ENCODE peak calls at places on chromosomes 11 and 22, in six cellular contexts. One of them, this sample, is unnamed.

GRCh38 chr11:72792437-72793021 is 1.3 kb downstream of the STARD10 start:
- DNase-seq in left lung: no peak
- DNase-seq in astrocyte of the cerebellum: no peak
- DNase-seq in CD4-positive, alpha-beta T cell: no peak
- DNase-seq in WTC11: no peak
- DNase-seq in ovary: peak
- DNase-seq in this sample: no peak

GRCh38 chr11:43579171-43579918 is 101.2 kb upstream of the HSD17B12 start:
- DNase-seq in left lung: no peak
- DNase-seq in astrocyte of the cerebellum: no peak
- DNase-seq in CD4-positive, alpha-beta T cell: no peak
- DNase-seq in WTC11: peak
- DNase-seq in ovary: no peak
- DNase-seq in this sample: no peak

GRCh38 chr11:120324932-120325810 is at the start of gene TLCD5:
- DNase-seq in left lung: peak
- DNase-seq in astrocyte of the cerebellum: no peak
- DNase-seq in CD4-positive, alpha-beta T cell: peak
- DNase-seq in WTC11: peak
- DNase-seq in ovary: peak
- DNase-seq in this sample: no peak

GRCh38 chr11:110801328-110801727 is 89.1 kb upstream of the ARHGAP20 start:
- DNase-seq in left lung: peak
- DNase-seq in astrocyte of the cerebellum: no peak
- DNase-seq in CD4-positive, alpha-beta T cell: no peak
- DNase-seq in WTC11: no peak
- DNase-seq in ovary: no peak
- DNase-seq in this sample: no peak

GRCh38 chr11:86469491-86470388 is 95.1 kb downstream of the CCDC81 start:
- DNase-seq in left lung: no peak
- DNase-seq in astrocyte of the cerebellum: no peak
- DNase-seq in CD4-positive, alpha-beta T cell: no peak
- DNase-seq in WTC11: no peak
- DNase-seq in ovary: no peak
- DNase-seq in this sample: no peak

GRCh38 chr11:70005107-70005818 is 72.9 kb upstream of the ANO1 start:
- DNase-seq in left lung: no peak
- DNase-seq in astrocyte of the cerebellum: peak
- DNase-seq in CD4-positive, alpha-beta T cell: no peak
- DNase-seq in WTC11: no peak
- DNase-seq in ovary: no peak
- DNase-seq in this sample: no peak

GRCh38 chr22:19066531-19067271 is 55.5 kb downstream of the DGCR2 start:
- DNase-seq in left lung: no peak
- DNase-seq in astrocyte of the cerebellum: peak
- DNase-seq in CD4-positive, alpha-beta T cell: no peak
- DNase-seq in WTC11: no peak
- DNase-seq in ovary: no peak
- DNase-seq in this sample: no peak

GRCh38 chr11:14411818-14412217 is 52.8 kb upstream of the RRAS2 start:
- DNase-seq in left lung: no peak
- DNase-seq in astrocyte of the cerebellum: peak
- DNase-seq in CD4-positive, alpha-beta T cell: no peak
- DNase-seq in WTC11: no peak
- DNase-seq in ovary: no peak
- DNase-seq in this sample: no peak

GRCh38 chr11:116602637-116602942 is 170.2 kb downstream of the BUD13 start:
- DNase-seq in left lung: no peak
- DNase-seq in astrocyte of the cerebellum: no peak
- DNase-seq in CD4-positive, alpha-beta T cell: no peak
- DNase-seq in WTC11: no peak
- DNase-seq in ovary: no peak
- DNase-seq in this sample: no peak

GRCh38 chr11:109698237-109698636 is 276.2 kb downstream of the C11orf87 start:
- DNase-seq in left lung: no peak
- DNase-seq in astrocyte of the cerebellum: no peak
- DNase-seq in CD4-positive, alpha-beta T cell: no peak
- DNase-seq in WTC11: no peak
- DNase-seq in ovary: no peak
- DNase-seq in this sample: no peak

GRCh38 chr11:109696191-109696897 is 274.4 kb downstream of the C11orf87 start:
- DNase-seq in left lung: no peak
- DNase-seq in astrocyte of the cerebellum: no peak
- DNase-seq in CD4-positive, alpha-beta T cell: no peak
- DNase-seq in WTC11: no peak
- DNase-seq in ovary: no peak
- DNase-seq in this sample: no peak

GRCh38 chr11:109695696-109696095 is 273.7 kb downstream of the C11orf87 start:
- DNase-seq in left lung: no peak
- DNase-seq in astrocyte of the cerebellum: no peak
- DNase-seq in CD4-positive, alpha-beta T cell: no peak
- DNase-seq in WTC11: no peak
- DNase-seq in ovary: no peak
- DNase-seq in this sample: no peak

DNA sequence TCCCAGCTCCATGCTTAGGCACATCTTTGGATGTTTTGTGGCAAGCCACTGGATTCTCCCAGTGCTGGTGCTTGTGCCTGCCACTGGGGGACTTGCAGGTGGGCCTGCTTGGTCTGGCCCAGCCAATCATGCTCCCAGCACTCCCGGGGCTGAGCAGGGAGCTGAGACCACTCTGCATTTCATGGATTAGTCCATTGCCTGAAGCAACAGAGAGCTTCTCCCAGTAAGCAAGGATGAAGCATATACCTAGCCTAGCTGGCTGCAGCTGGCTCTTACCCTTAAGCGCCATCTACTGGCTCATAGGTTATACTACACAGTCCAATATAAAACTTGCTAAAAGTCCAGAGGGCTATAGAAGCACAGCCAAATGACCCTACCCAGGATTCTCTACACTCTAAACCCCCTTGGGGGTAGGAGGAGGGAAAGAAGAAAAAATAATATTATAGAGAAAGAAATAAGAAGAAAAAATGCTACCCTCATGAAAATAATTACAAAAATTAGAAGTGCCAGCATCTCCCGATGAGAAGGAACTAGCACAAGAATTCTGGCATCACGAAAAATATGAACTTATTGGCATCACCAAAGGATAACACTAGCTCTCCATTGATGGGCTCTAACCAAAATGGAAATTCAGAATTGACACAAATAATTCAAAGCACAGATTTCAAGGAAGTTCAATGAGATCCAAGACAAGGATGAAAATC is 275.3 kb downstream of the C11orf87 start:
- DNase-seq in left lung: no peak
- DNase-seq in astrocyte of the cerebellum: peak
- DNase-seq in CD4-positive, alpha-beta T cell: no peak
- DNase-seq in WTC11: peak
- DNase-seq in ovary: no peak
- DNase-seq in this sample: no peak
- TF ChIP-seq CTCF in left lung: peak
- TF ChIP-seq CTCF in astrocyte of the cerebellum: peak
- TF ChIP-seq CTCF in CD4-positive, alpha-beta T cell: no peak
- TF ChIP-seq CTCF in WTC11: peak
- TF ChIP-seq CTCF in ovary: no peak
- TF ChIP-seq CTCF in this sample: peak

GRCh38 chr22:27257987-27258386 is 543.6 kb downstream of the MN1 start:
- DNase-seq in left lung: no peak
- DNase-seq in astrocyte of the cerebellum: no peak
- DNase-seq in CD4-positive, alpha-beta T cell: no peak
- DNase-seq in WTC11: no peak
- DNase-seq in ovary: no peak
- DNase-seq in this sample: no peak
- TF ChIP-seq CTCF in left lung: no peak
- TF ChIP-seq CTCF in astrocyte of the cerebellum: peak
- TF ChIP-seq CTCF in CD4-positive, alpha-beta T cell: no peak
- TF ChIP-seq CTCF in WTC11: no peak
- TF ChIP-seq CTCF in ovary: no peak
- TF ChIP-seq CTCF in this sample: no peak

DNA sequence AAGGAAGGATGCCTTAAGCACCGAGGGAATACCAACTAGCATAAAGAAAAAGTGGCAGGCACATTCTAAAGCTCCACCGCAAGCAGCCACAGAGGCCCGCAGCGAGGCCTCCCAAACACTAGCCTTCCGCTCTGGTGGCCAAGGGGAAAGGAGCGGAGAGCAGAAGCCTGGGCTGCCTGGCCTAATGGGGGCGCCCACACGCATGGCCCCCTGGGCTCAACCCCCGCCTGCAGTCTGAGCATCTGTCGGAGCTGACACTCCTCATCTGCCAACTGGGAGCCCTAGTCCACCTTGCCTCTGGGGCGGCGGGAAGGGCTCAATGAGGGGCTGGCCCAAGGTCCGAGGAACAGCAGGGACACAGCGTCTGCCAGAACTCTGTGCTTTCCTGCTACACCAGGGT is 50.1 kb upstream of the WNT11 start:
- DNase-seq in left lung: no peak
- DNase-seq in astrocyte of the cerebellum: no peak
- DNase-seq in CD4-positive, alpha-beta T cell: no peak
- DNase-seq in WTC11: peak
- DNase-seq in ovary: no peak
- DNase-seq in this sample: no peak
- TF ChIP-seq CTCF in left lung: no peak
- TF ChIP-seq CTCF in astrocyte of the cerebellum: no peak
- TF ChIP-seq CTCF in CD4-positive, alpha-beta T cell: no peak
- TF ChIP-seq CTCF in WTC11: no peak
- TF ChIP-seq CTCF in ovary: no peak
- TF ChIP-seq CTCF in this sample: no peak

GRCh38 chr22:37428649-37429586 is 1.6 kb upstream of the ELFN2 start:
- DNase-seq in left lung: no peak
- DNase-seq in astrocyte of the cerebellum: peak
- DNase-seq in CD4-positive, alpha-beta T cell: peak
- DNase-seq in WTC11: peak
- DNase-seq in ovary: no peak
- DNase-seq in this sample: no peak
- TF ChIP-seq CTCF in left lung: peak
- TF ChIP-seq CTCF in astrocyte of the cerebellum: peak
- TF ChIP-seq CTCF in CD4-positive, alpha-beta T cell: peak
- TF ChIP-seq CTCF in WTC11: peak
- TF ChIP-seq CTCF in ovary: no peak
- TF ChIP-seq CTCF in this sample: peak

GRCh38 chr11:104609297-104609696 is 289.0 kb downstream of the CASP12 start:
- DNase-seq in left lung: no peak
- DNase-seq in astrocyte of the cerebellum: peak
- DNase-seq in CD4-positive, alpha-beta T cell: peak
- DNase-seq in WTC11: peak
- DNase-seq in ovary: no peak
- DNase-seq in this sample: peak
- TF ChIP-seq CTCF in left lung: peak
- TF ChIP-seq CTCF in astrocyte of the cerebellum: peak
- TF ChIP-seq CTCF in CD4-positive, alpha-beta T cell: peak
- TF ChIP-seq CTCF in WTC11: peak
- TF ChIP-seq CTCF in ovary: no peak
- TF ChIP-seq CTCF in this sample: peak

DNA sequence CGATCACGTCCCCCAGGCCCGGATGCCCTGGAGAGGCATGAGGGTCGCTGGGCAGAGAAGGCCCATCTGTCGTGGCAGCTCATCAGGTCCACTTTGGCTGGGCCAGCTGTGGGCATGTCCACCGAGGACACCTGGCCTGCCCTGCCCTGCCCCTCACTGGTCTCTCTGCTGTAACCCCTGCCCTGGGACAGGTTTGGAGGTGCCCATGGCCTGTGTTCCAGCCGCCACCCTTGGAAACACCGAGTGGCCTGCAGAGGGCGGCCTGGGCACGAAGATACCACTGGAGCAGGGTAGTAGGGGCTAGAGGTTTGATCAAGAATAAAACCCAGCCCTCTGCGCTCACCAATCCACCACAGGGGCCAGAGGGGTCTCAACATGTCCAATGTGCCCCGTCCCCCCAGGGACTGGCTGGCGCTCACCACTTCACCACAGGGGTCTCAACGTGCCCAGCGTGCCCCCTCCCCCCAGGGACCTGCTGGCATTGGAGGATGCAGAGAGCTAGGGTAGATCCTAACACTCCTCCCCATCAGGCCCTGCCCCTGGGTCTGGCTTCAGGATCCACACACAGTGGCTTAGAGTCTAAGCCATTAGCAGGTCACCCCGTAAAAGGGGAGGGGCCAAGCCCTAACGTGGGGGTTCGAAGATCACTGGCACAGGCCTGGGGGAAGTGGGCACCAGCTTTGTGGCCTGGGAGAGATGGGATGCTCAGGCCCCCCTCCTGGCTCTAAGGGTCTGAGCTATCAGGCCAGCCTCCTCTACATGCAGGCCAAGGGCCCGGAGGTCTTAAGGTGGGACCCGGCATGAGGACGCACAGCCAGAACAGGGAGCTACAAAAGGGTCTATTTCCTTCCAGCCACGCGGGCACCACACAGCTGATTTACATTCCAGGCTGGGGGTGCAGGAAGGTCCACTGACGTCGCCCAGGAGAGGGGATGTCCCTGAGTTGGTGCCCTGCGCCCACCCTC is 1.3 kb upstream of the HDAC10 start:
- DNase-seq in left lung: peak
- DNase-seq in astrocyte of the cerebellum: no peak
- DNase-seq in CD4-positive, alpha-beta T cell: peak
- DNase-seq in WTC11: peak
- DNase-seq in ovary: peak
- DNase-seq in this sample: no peak
- TF ChIP-seq CTCF in left lung: peak
- TF ChIP-seq CTCF in astrocyte of the cerebellum: peak
- TF ChIP-seq CTCF in CD4-positive, alpha-beta T cell: peak
- TF ChIP-seq CTCF in WTC11: peak
- TF ChIP-seq CTCF in ovary: peak
- TF ChIP-seq CTCF in this sample: peak

DNA sequence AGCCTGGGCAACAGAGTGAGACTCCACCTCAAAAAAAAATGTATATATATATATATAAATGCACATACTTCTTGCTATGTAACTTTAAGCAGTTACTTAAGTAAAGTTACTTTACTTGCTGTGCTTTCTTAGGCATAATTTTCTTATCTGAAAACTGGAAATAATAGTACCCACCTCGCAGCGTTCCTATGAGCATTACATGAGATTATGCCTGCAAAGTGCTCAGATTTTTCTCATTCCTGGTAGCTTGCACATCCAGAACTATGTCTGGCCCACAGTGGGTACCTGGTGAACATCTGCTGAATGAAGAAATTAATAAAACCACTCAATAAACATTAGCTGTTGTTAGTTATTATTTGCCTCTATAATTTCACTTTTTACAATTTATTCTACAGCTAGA is 6.1 kb upstream of the ROBO3 start:
- DNase-seq in left lung: no peak
- DNase-seq in astrocyte of the cerebellum: no peak
- DNase-seq in CD4-positive, alpha-beta T cell: no peak
- DNase-seq in WTC11: no peak
- DNase-seq in ovary: no peak
- DNase-seq in this sample: no peak
- TF ChIP-seq CTCF in left lung: no peak
- TF ChIP-seq CTCF in astrocyte of the cerebellum: no peak
- TF ChIP-seq CTCF in CD4-positive, alpha-beta T cell: no peak
- TF ChIP-seq CTCF in WTC11: no peak
- TF ChIP-seq CTCF in ovary: no peak
- TF ChIP-seq CTCF in this sample: no peak